ENCODE peak calls at places on chromosomes 4 and X, in five cellular contexts. P is mesenchymal stem cell, U is neuronal stem cell, F is H1, X is trophoblast cell. L is an unnamed sample.

GRCh38 chr4:101885574-101885973 is 95.0 kb downstream of the BANK1 start:
- DNase-seq in P (no peak), U (no peak), F (no peak), X (peak), L (no peak)

GRCh38 chrX:42241421-42241820 is 318.1 kb upstream of the CASK start:
- DNase-seq in P (peak), U (no peak), F (no peak), X (no peak), L (peak)

GRCh38 chr4:165325732-165326512 is 1.5 kb upstream of the MSMO1 start:
- DNase-seq in P (peak), U (no peak), F (no peak), X (peak), L (no peak)

GRCh38 chr4:159174645-159175147 is 71.8 kb downstream of the RAPGEF2 start:
- DNase-seq in P (peak), U (no peak), F (no peak), X (no peak), L (no peak)

GRCh38 chr4:122831515-122832196 is 5.0 kb downstream of the FGF2 start:
- DNase-seq in P (peak), U (no peak), F (no peak), X (no peak), L (no peak)

GRCh38 chr4:83252782-83253405 is 31.7 kb downstream of the COQ2 start:
- DNase-seq in P (peak), U (peak), F (peak), X (peak), L (peak)

GRCh38 chrX:139795196-139795595 is 87.2 kb upstream of the MCF2 start:
- DNase-seq in P (no peak), U (no peak), F (no peak), X (no peak), L (no peak)

GRCh38 chr4:38740303-38740702 is 42.5 kb downstream of the TLR10 start:
- DNase-seq in P (no peak), U (no peak), F (no peak), X (no peak), L (no peak)

GRCh38 chrX:72238721-72239475 is at the start of gene ERCC6L:
- DNase-seq in P (peak), U (peak), F (peak), X (peak), L (peak)

GRCh38 chr4:111773858-111774257 is 371.4 kb upstream of the FAM241A start:
- DNase-seq in P (peak), U (no peak), F (no peak), X (peak), L (no peak)

GRCh38 chr4:26176621-26177121 is 144.1 kb upstream of the RBPJ start:
- DNase-seq in P (no peak), U (no peak), F (no peak), X (no peak), L (no peak)

GRCh38 chr4:146073517-146073916 is 102.0 kb upstream of the LSM6 start:
- DNase-seq in P (no peak), U (no peak), F (no peak), X (no peak), L (no peak)

GRCh38 chr4:111639876-111640275 is 505.4 kb upstream of the FAM241A start:
- DNase-seq in P (peak), U (no peak), F (no peak), X (no peak), L (no peak)

GRCh38 chr4:184793735-184794355 is 31.9 kb downstream of the ACSL1 start:
- DNase-seq in P (no peak), U (no peak), F (no peak), X (no peak), L (no peak)

GRCh38 chr4:1216869-1217294 is 32.0 kb downstream of the CTBP1 start:
- DNase-seq in P (no peak), U (no peak), F (no peak), X (no peak), L (no peak)

GRCh38 chr4:153065286-153065685 is 129.2 kb downstream of the FHDC1 start:
- DNase-seq in P (no peak), U (no peak), F (no peak), X (no peak), L (no peak)

GRCh38 chrX:112643721-112644120 is 36.0 kb downstream of the LHFPL1 start:
- DNase-seq in P (no peak), U (no peak), F (no peak), X (no peak), L (no peak)

GRCh38 chrX:45761920-45762319 is 561.2 kb upstream of the DIPK2B start:
- DNase-seq in P (peak), U (no peak), F (no peak), X (no peak), L (no peak)

GRCh38 chrX:108126661-108127060 is 35.1 kb downstream of the ATG4A start:
- DNase-seq in P (peak), U (no peak), F (no peak), X (no peak), L (no peak)

GRCh38 chr4:153113061-153113837 is 91.0 kb upstream of the TRIM2 start:
- DNase-seq in P (peak), U (no peak), F (no peak), X (peak), L (no peak)

GRCh38 chr4:159298502-159298901 is 195.6 kb downstream of the RAPGEF2 start:
- DNase-seq in P (peak), U (no peak), F (no peak), X (peak), L (no peak)

GRCh38 chr4:3369781-3370660 is 71.7 kb upstream of the HGFAC start:
- DNase-seq in P (peak), U (peak), F (no peak), X (peak), L (peak)

GRCh38 chr4:4574792-4575191 is 32.9 kb upstream of the STX18 start:
- DNase-seq in P (peak), U (no peak), F (no peak), X (no peak), L (peak)

GRCh38 chr4:30722916-30723270 is 2.7 kb downstream of the PCDH7 start:
- DNase-seq in P (no peak), U (peak), F (no peak), X (no peak), L (peak)

GRCh38 chr4:3374011-3374645 is 67.6 kb upstream of the HGFAC start:
- DNase-seq in P (no peak), U (no peak), F (no peak), X (no peak), L (no peak)

GRCh38 chrX:52990848-52991247 is 32.5 kb upstream of the FAM156A start:
- DNase-seq in P (no peak), U (no peak), F (no peak), X (no peak), L (no peak)

GRCh38 chr4:18198653-18199052 is 177.1 kb upstream of the LCORL start:
- DNase-seq in P (no peak), U (no peak), F (no peak), X (no peak), L (no peak)

GRCh38 chr4:87559090-87559837 is 30.1 kb upstream of the SPARCL1 start:
- DNase-seq in P (no peak), U (peak), F (no peak), X (peak), L (peak)

GRCh38 chrX:108468486-108468885 is 28.8 kb downstream of the COL4A5 start:
- DNase-seq in P (peak), U (no peak), F (no peak), X (no peak), L (no peak)

GRCh38 chr4:19025031-19025430 is 1003.5 kb upstream of the LCORL start:
- DNase-seq in P (no peak), U (no peak), F (no peak), X (no peak), L (no peak)

GRCh38 chr4:119080721-119081541 is 54.7 kb upstream of the MYOZ2 start:
- DNase-seq in P (peak), U (no peak), F (no peak), X (peak), L (no peak)

GRCh38 chr4:113996599-113997177 is 17.2 kb upstream of the ARSJ start:
- DNase-seq in P (no peak), U (no peak), F (peak), X (no peak), L (no peak)

GRCh38 chr4:156534205-156534604 is 437.4 kb downstream of the PDGFC start:
- DNase-seq in P (no peak), U (no peak), F (no peak), X (no peak), L (no peak)

GRCh38 chr4:165612936-165613335 is 234.1 kb downstream of the CPE start:
- DNase-seq in P (no peak), U (no peak), F (no peak), X (no peak), L (no peak)

DNA sequence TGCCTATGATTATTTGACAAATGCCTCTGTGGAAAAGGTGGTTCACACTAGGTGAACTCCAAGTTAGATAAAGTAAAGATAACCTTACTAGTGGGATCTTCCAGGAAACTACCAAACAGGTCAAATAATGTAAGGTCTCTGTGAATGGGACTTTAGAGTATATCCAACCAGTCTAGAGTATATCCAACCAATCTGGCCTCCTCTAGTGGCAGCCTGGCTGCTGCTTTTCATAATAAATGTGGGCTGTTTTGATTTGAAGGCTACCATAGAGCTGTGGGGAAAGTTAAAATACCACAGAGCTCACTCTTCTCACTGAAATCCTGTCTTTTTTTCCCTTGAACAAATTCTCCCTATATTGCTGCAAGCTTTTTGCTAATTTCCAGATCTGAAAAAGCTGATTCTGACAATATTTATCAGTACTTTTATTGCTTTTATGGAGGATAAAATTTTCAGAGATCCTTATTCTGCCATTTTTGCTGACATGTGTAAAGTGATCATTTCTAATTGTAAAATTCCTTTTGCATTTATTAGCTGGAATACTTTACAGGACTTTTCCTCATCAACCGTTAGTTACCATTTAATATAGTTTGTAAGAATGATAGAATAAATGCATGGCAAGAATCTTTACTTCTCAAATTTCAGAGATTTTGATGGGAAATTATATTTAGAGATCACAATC is 111.3 kb downstream of the TET2 start:
- DNase-seq in P (no peak), U (no peak), F (no peak), X (no peak), L (no peak)
- H2AK5ac ChIP-seq in P (no peak), U (no peak), F (no peak), X (no peak), L (no peak)

GRCh38 chr4:56077676-56078075 is 128.9 kb downstream of the CEP135 start:
- DNase-seq in P (peak), U (no peak), F (no peak), X (peak), L (no peak)
- H2BK12ac ChIP-seq in P (no peak), U (no peak), F (no peak), X (no peak), L (no peak)

GRCh38 chr4:125314676-125315570 is at the start of gene FAT4:
- DNase-seq in P (peak), U (peak), F (peak), X (peak), L (peak)

GRCh38 chr4:125316391-125316780 is 1.6 kb downstream of the FAT4 start:
- DNase-seq in P (no peak), U (peak), F (no peak), X (no peak), L (peak)

GRCh38 chr4:125315571-125316390 is 1.0 kb downstream of the FAT4 start:
- DNase-seq in P (peak), U (peak), F (no peak), X (peak), L (peak)

GRCh38 chr4:125313497-125313896 is 1.3 kb upstream of the FAT4 start:
- DNase-seq in P (peak), U (peak), F (no peak), X (peak), L (peak)

GRCh38 chr4:125313989-125314602 is 659 bp upstream of the FAT4 start:
- DNase-seq in P (no peak), U (peak), F (no peak), X (no peak), L (no peak)
- H2AK5ac ChIP-seq in P (no peak), U (no peak), F (no peak), X (no peak), L (no peak)

GRCh38 chr4:15874671-15875070 is 63.9 kb downstream of the FGFBP1 start:
- DNase-seq in P (no peak), U (no peak), F (no peak), X (no peak), L (no peak)
- H2BK12ac ChIP-seq in P (no peak), U (no peak), F (no peak), X (no peak), L (no peak)

L was measured in H9.